ENCODE peak calls at places on chromosomes 2 and 18, in eight cellular contexts. One of them, this sample, is unnamed.

GRCh38 chr2:85390941-85391669 is 19.1 kb downstream of the CAPG start:
- DNase-seq in GM23338: peak; percentile 85
- DNase-seq in activated naive CD4-positive, alpha-beta T cell treated with Interleukin-2 at 50 U/mL for 16 hours: peak; percentile 73
- DNase-seq in neural progenitor cell: peak; percentile 70
- DNase-seq in choroid plexus epithelial cell: peak; percentile 62
- DNase-seq in NCI-H345: no peak
- DNase-seq in nucleus accumbens: peak; percentile 13
- DNase-seq in Caki2: no peak
- DNase-seq in this sample: no peak

GRCh38 chr2:240900141-240900860 is 4.3 kb upstream of the MAB21L4 start:
- DNase-seq in Caki2: no peak
- DNase-seq in NCI-H345: no peak
- DNase-seq in choroid plexus epithelial cell: no peak
- DNase-seq in neural progenitor cell: no peak
- DNase-seq in activated naive CD4-positive, alpha-beta T cell treated with Interleukin-2 at 50 U/mL for 16 hours: no peak
- DNase-seq in GM23338: no peak
- DNase-seq in nucleus accumbens: no peak
- DNase-seq in this sample: no peak

GRCh38 chr18:57794951-57795728 is 8.0 kb downstream of the ATP8B1 start:
- DNase-seq in choroid plexus epithelial cell: no peak
- DNase-seq in GM23338: no peak
- DNase-seq in activated naive CD4-positive, alpha-beta T cell treated with Interleukin-2 at 50 U/mL for 16 hours: no peak
- DNase-seq in NCI-H345: no peak
- DNase-seq in Caki2: no peak
- DNase-seq in neural progenitor cell: no peak
- DNase-seq in nucleus accumbens: no peak
- DNase-seq in this sample: no peak

GRCh38 chr2:138155304-138155703 is 191.0 kb downstream of the HNMT start:
- DNase-seq in NCI-H345: no peak
- DNase-seq in nucleus accumbens: no peak
- DNase-seq in Caki2: no peak
- DNase-seq in GM23338: no peak
- DNase-seq in choroid plexus epithelial cell: no peak
- DNase-seq in activated naive CD4-positive, alpha-beta T cell treated with Interleukin-2 at 50 U/mL for 16 hours: no peak
- DNase-seq in neural progenitor cell: no peak
- DNase-seq in this sample: no peak

GRCh38 chr2:42328148-42328833 is 32.7 kb downstream of the COX7A2L start:
- DNase-seq in Caki2: peak; percentile 23
- DNase-seq in nucleus accumbens: no peak
- DNase-seq in neural progenitor cell: no peak
- DNase-seq in activated naive CD4-positive, alpha-beta T cell treated with Interleukin-2 at 50 U/mL for 16 hours: no peak
- DNase-seq in choroid plexus epithelial cell: peak; percentile 73
- DNase-seq in GM23338: peak; percentile 35
- DNase-seq in NCI-H345: peak; percentile 2
- DNase-seq in this sample: peak; percentile 25

GRCh38 chr2:118046628-118047210 is 32.8 kb upstream of the CCDC93 start:
- DNase-seq in GM23338: peak; percentile 74
- DNase-seq in NCI-H345: peak; percentile 42
- DNase-seq in nucleus accumbens: no peak
- DNase-seq in neural progenitor cell: peak; percentile 43
- DNase-seq in activated naive CD4-positive, alpha-beta T cell treated with Interleukin-2 at 50 U/mL for 16 hours: no peak
- DNase-seq in choroid plexus epithelial cell: peak; percentile 76
- DNase-seq in Caki2: peak; percentile 21
- DNase-seq in this sample: peak; percentile 29

GRCh38 chr2:241808701-241809382 is at the start of gene NEU4:
- DNase-seq in NCI-H345: no peak
- DNase-seq in activated naive CD4-positive, alpha-beta T cell treated with Interleukin-2 at 50 U/mL for 16 hours: no peak
- DNase-seq in GM23338: no peak
- DNase-seq in choroid plexus epithelial cell: no peak
- DNase-seq in neural progenitor cell: peak; percentile 62
- DNase-seq in nucleus accumbens: no peak
- DNase-seq in Caki2: no peak
- DNase-seq in this sample: no peak

GRCh38 chr2:231393149-231394131 is 2.1 kb upstream of the B3GNT7 start:
- DNase-seq in nucleus accumbens: no peak
- DNase-seq in activated naive CD4-positive, alpha-beta T cell treated with Interleukin-2 at 50 U/mL for 16 hours: no peak
- DNase-seq in NCI-H345: no peak
- DNase-seq in Caki2: no peak
- DNase-seq in choroid plexus epithelial cell: no peak
- DNase-seq in neural progenitor cell: peak; percentile 71
- DNase-seq in GM23338: peak; percentile 83
- DNase-seq in this sample: no peak

GRCh38 chr2:113136828-113137775 is 9.7 kb downstream of the IL1RN start:
- DNase-seq in Caki2: peak; percentile 60
- DNase-seq in neural progenitor cell: peak; percentile 63
- DNase-seq in NCI-H345: peak; percentile 26
- DNase-seq in nucleus accumbens: no peak
- DNase-seq in activated naive CD4-positive, alpha-beta T cell treated with Interleukin-2 at 50 U/mL for 16 hours: peak; percentile 30
- DNase-seq in choroid plexus epithelial cell: peak; percentile 73
- DNase-seq in GM23338: peak; percentile 85
- DNase-seq in this sample: peak; percentile 50

GRCh38 chr2:239825705-239825979 is 199.5 kb downstream of the NDUFA10 start:
- DNase-seq in neural progenitor cell: no peak
- DNase-seq in choroid plexus epithelial cell: no peak
- DNase-seq in NCI-H345: no peak
- DNase-seq in Caki2: no peak
- DNase-seq in activated naive CD4-positive, alpha-beta T cell treated with Interleukin-2 at 50 U/mL for 16 hours: no peak
- DNase-seq in nucleus accumbens: no peak
- DNase-seq in GM23338: no peak
- DNase-seq in this sample: no peak

GRCh38 chr18:79949571-79950439 is 1.6 kb downstream of the SLC66A2 start:
- DNase-seq in GM23338: no peak
- DNase-seq in NCI-H345: no peak
- DNase-seq in neural progenitor cell: no peak
- DNase-seq in choroid plexus epithelial cell: peak; percentile 26
- DNase-seq in nucleus accumbens: no peak
- DNase-seq in activated naive CD4-positive, alpha-beta T cell treated with Interleukin-2 at 50 U/mL for 16 hours: no peak
- DNase-seq in Caki2: no peak
- DNase-seq in this sample: no peak

GRCh38 chr2:57959380-57959779 is 87.2 kb upstream of the VRK2 start:
- DNase-seq in choroid plexus epithelial cell: no peak
- DNase-seq in activated naive CD4-positive, alpha-beta T cell treated with Interleukin-2 at 50 U/mL for 16 hours: no peak
- DNase-seq in Caki2: no peak
- DNase-seq in neural progenitor cell: peak; percentile 31
- DNase-seq in nucleus accumbens: no peak
- DNase-seq in GM23338: peak; percentile 9
- DNase-seq in NCI-H345: no peak
- DNase-seq in this sample: no peak

GRCh38 chr2:44819061-44819460 is 122.4 kb upstream of the SIX3 start:
- DNase-seq in activated naive CD4-positive, alpha-beta T cell treated with Interleukin-2 at 50 U/mL for 16 hours: no peak
- DNase-seq in nucleus accumbens: no peak
- DNase-seq in Caki2: no peak
- DNase-seq in NCI-H345: no peak
- DNase-seq in neural progenitor cell: no peak
- DNase-seq in GM23338: no peak
- DNase-seq in choroid plexus epithelial cell: no peak
- DNase-seq in this sample: no peak

GRCh38 chr2:7210712-7211111 is 293.5 kb downstream of the RNF144A start:
- DNase-seq in nucleus accumbens: no peak
- DNase-seq in NCI-H345: no peak
- DNase-seq in Caki2: no peak
- DNase-seq in GM23338: no peak
- DNase-seq in choroid plexus epithelial cell: no peak
- DNase-seq in neural progenitor cell: no peak
- DNase-seq in activated naive CD4-positive, alpha-beta T cell treated with Interleukin-2 at 50 U/mL for 16 hours: no peak
- DNase-seq in this sample: no peak

GRCh38 chr2:240404174-240404852 is 31.1 kb upstream of the GPC1 start:
- DNase-seq in neural progenitor cell: no peak
- DNase-seq in choroid plexus epithelial cell: no peak
- DNase-seq in nucleus accumbens: no peak
- DNase-seq in activated naive CD4-positive, alpha-beta T cell treated with Interleukin-2 at 50 U/mL for 16 hours: no peak
- DNase-seq in GM23338: no peak
- DNase-seq in Caki2: no peak
- DNase-seq in NCI-H345: no peak
- DNase-seq in this sample: no peak

GRCh38 chr2:50596521-50596920 is 435.4 kb downstream of the NRXN1 start:
- DNase-seq in Caki2: no peak
- DNase-seq in activated naive CD4-positive, alpha-beta T cell treated with Interleukin-2 at 50 U/mL for 16 hours: no peak
- DNase-seq in GM23338: no peak
- DNase-seq in choroid plexus epithelial cell: no peak
- DNase-seq in nucleus accumbens: no peak
- DNase-seq in NCI-H345: no peak
- DNase-seq in neural progenitor cell: no peak
- DNase-seq in this sample: no peak

GRCh38 chr2:118227698-118228508 is 139.6 kb downstream of the INSIG2 start:
- DNase-seq in GM23338: no peak
- DNase-seq in nucleus accumbens: no peak
- DNase-seq in NCI-H345: no peak
- DNase-seq in Caki2: no peak
- DNase-seq in choroid plexus epithelial cell: no peak
- DNase-seq in activated naive CD4-positive, alpha-beta T cell treated with Interleukin-2 at 50 U/mL for 16 hours: no peak
- DNase-seq in neural progenitor cell: no peak
- DNase-seq in this sample: no peak

GRCh38 chr2:49936965-49937364 is 782.6 kb upstream of the FSHR start:
- DNase-seq in GM23338: peak; percentile 70
- DNase-seq in Caki2: no peak
- DNase-seq in NCI-H345: peak; percentile 49
- DNase-seq in choroid plexus epithelial cell: no peak
- DNase-seq in activated naive CD4-positive, alpha-beta T cell treated with Interleukin-2 at 50 U/mL for 16 hours: no peak
- DNase-seq in nucleus accumbens: no peak
- DNase-seq in neural progenitor cell: no peak
- DNase-seq in this sample: no peak

GRCh38 chr18:58095655-58096054 is 51.6 kb downstream of the NEDD4L start:
- DNase-seq in nucleus accumbens: no peak
- DNase-seq in NCI-H345: no peak
- DNase-seq in choroid plexus epithelial cell: no peak
- DNase-seq in GM23338: no peak
- DNase-seq in Caki2: no peak
- DNase-seq in activated naive CD4-positive, alpha-beta T cell treated with Interleukin-2 at 50 U/mL for 16 hours: no peak
- DNase-seq in neural progenitor cell: no peak
- DNase-seq in this sample: no peak

GRCh38 chr2:173555833-173556232 is 201.2 kb downstream of the CDCA7 start:
- DNase-seq in activated naive CD4-positive, alpha-beta T cell treated with Interleukin-2 at 50 U/mL for 16 hours: no peak
- DNase-seq in nucleus accumbens: no peak
- DNase-seq in NCI-H345: peak; percentile 76
- DNase-seq in Caki2: no peak
- DNase-seq in neural progenitor cell: no peak
- DNase-seq in choroid plexus epithelial cell: peak; percentile 67
- DNase-seq in GM23338: no peak
- DNase-seq in this sample: no peak

GRCh38 chr2:59301466-59302402 is 1060.6 kb upstream of the FANCL start:
- DNase-seq in neural progenitor cell: peak; percentile 75
- DNase-seq in activated naive CD4-positive, alpha-beta T cell treated with Interleukin-2 at 50 U/mL for 16 hours: no peak
- DNase-seq in GM23338: peak; percentile 92
- DNase-seq in NCI-H345: peak; percentile 31
- DNase-seq in nucleus accumbens: peak; percentile 1
- DNase-seq in Caki2: peak; percentile 48
- DNase-seq in choroid plexus epithelial cell: peak; percentile 81
- DNase-seq in this sample: peak; percentile 35

GRCh38 chr18:25123438-25124225 is 228.3 kb downstream of the ZNF521 start:
- DNase-seq in GM23338: no peak
- DNase-seq in neural progenitor cell: no peak
- DNase-seq in activated naive CD4-positive, alpha-beta T cell treated with Interleukin-2 at 50 U/mL for 16 hours: no peak
- DNase-seq in NCI-H345: no peak
- DNase-seq in Caki2: no peak
- DNase-seq in nucleus accumbens: no peak
- DNase-seq in choroid plexus epithelial cell: peak; percentile 30
- DNase-seq in this sample: no peak

GRCh38 chr2:144941743-144942488 is 422.0 kb upstream of the ZEB2 start:
- DNase-seq in NCI-H345: no peak
- DNase-seq in choroid plexus epithelial cell: no peak
- DNase-seq in GM23338: no peak
- DNase-seq in activated naive CD4-positive, alpha-beta T cell treated with Interleukin-2 at 50 U/mL for 16 hours: no peak
- DNase-seq in neural progenitor cell: no peak
- DNase-seq in Caki2: no peak
- DNase-seq in nucleus accumbens: no peak
- DNase-seq in this sample: no peak

GRCh38 chr2:133497261-133497893 is 70.9 kb downstream of the NCKAP5 start:
- DNase-seq in activated naive CD4-positive, alpha-beta T cell treated with Interleukin-2 at 50 U/mL for 16 hours: no peak
- DNase-seq in nucleus accumbens: no peak
- DNase-seq in choroid plexus epithelial cell: no peak
- DNase-seq in GM23338: peak; percentile 70
- DNase-seq in NCI-H345: no peak
- DNase-seq in Caki2: no peak
- DNase-seq in neural progenitor cell: peak; percentile 88
- DNase-seq in this sample: no peak

GRCh38 chr2:215797676-215798075 is 215.7 kb downstream of the MREG start:
- DNase-seq in choroid plexus epithelial cell: peak; percentile 69
- DNase-seq in Caki2: no peak
- DNase-seq in NCI-H345: no peak
- DNase-seq in activated naive CD4-positive, alpha-beta T cell treated with Interleukin-2 at 50 U/mL for 16 hours: no peak
- DNase-seq in nucleus accumbens: no peak
- DNase-seq in GM23338: no peak
- DNase-seq in neural progenitor cell: no peak
- DNase-seq in this sample: no peak

GRCh38 chr2:46995844-46996243 is 80.2 kb upstream of the MCFD2 start:
- DNase-seq in choroid plexus epithelial cell: no peak
- DNase-seq in NCI-H345: no peak
- DNase-seq in Caki2: no peak
- DNase-seq in activated naive CD4-positive, alpha-beta T cell treated with Interleukin-2 at 50 U/mL for 16 hours: no peak
- DNase-seq in GM23338: no peak
- DNase-seq in nucleus accumbens: no peak
- DNase-seq in neural progenitor cell: no peak
- DNase-seq in this sample: no peak

GRCh38 chr2:191806396-191806795 is 40.5 kb downstream of the CAVIN2 start:
- DNase-seq in GM23338: no peak
- DNase-seq in NCI-H345: no peak
- DNase-seq in nucleus accumbens: no peak
- DNase-seq in activated naive CD4-positive, alpha-beta T cell treated with Interleukin-2 at 50 U/mL for 16 hours: no peak
- DNase-seq in Caki2: no peak
- DNase-seq in neural progenitor cell: no peak
- DNase-seq in choroid plexus epithelial cell: peak; percentile 60
- DNase-seq in this sample: no peak

GRCh38 chr18:23528580-23529472 is 25.5 kb downstream of the RMC1 start:
- DNase-seq in nucleus accumbens: no peak
- DNase-seq in GM23338: no peak
- DNase-seq in NCI-H345: no peak
- DNase-seq in neural progenitor cell: no peak
- DNase-seq in activated naive CD4-positive, alpha-beta T cell treated with Interleukin-2 at 50 U/mL for 16 hours: no peak
- DNase-seq in Caki2: peak; percentile 38
- DNase-seq in choroid plexus epithelial cell: no peak
- DNase-seq in this sample: no peak

GRCh38 chr2:168015274-168015953 is 232.0 kb downstream of the STK39 start:
- DNase-seq in NCI-H345: no peak
- DNase-seq in activated naive CD4-positive, alpha-beta T cell treated with Interleukin-2 at 50 U/mL for 16 hours: no peak
- DNase-seq in nucleus accumbens: peak; percentile 17
- DNase-seq in GM23338: no peak
- DNase-seq in neural progenitor cell: no peak
- DNase-seq in choroid plexus epithelial cell: no peak
- DNase-seq in Caki2: no peak
- DNase-seq in this sample: no peak

GRCh38 chr18:23784811-23785245 is 95.6 kb downstream of the LAMA3 start:
- DNase-seq in Caki2: no peak
- DNase-seq in choroid plexus epithelial cell: peak; percentile 71
- DNase-seq in nucleus accumbens: no peak
- DNase-seq in neural progenitor cell: no peak
- DNase-seq in GM23338: no peak
- DNase-seq in activated naive CD4-positive, alpha-beta T cell treated with Interleukin-2 at 50 U/mL for 16 hours: no peak
- DNase-seq in NCI-H345: no peak
- DNase-seq in this sample: peak; percentile 50